ENCODE peak calls at places on chromosome 5, in five cellular contexts. K is upper lobe of left lung, Q is GM12878, R is HepG2, G is K562. H is an unnamed sample. For H3K4me1, the result is how much of the 10 kb centered on the place peaks cover.

GRCh38 chr5:149422429-149423286 is 43.6 kb upstream of the IL17B start:
- ATAC-seq in G (peak), R (peak), Q (peak), K (peak), H (peak)

GRCh38 chr5:21152611-21153010 is 1164.6 kb upstream of the CDH18 start:
- ATAC-seq in G (no peak), R (no peak), K (no peak), Q (no peak), H (peak)

GRCh38 chr5:142426129-142426641 is 101.4 kb upstream of the SPRY4 start:
- ATAC-seq in Q (no peak), K (no peak), G (peak), R (no peak), H (peak)

GRCh38 chr5:114387433-114387832 is 25.6 kb downstream of the KCNN2 start:
- ATAC-seq in Q (peak), K (no peak), R (no peak), G (no peak), H (no peak)

GRCh38 chr5:67033893-67034605 is 162.6 kb downstream of the CD180 start:
- ATAC-seq in R (no peak), G (peak), K (no peak), Q (no peak), H (no peak)

GRCh38 chr5:67012241-67012640 is 184.4 kb downstream of the CD180 start:
- ATAC-seq in R (no peak), Q (no peak), K (no peak), G (peak), H (no peak)

GRCh38 chr5:68225911-68226563 is 10.5 kb downstream of the PIK3R1 start:
- ATAC-seq in K (peak), G (peak), Q (no peak), R (no peak), H (peak)

GRCh38 chr5:14723648-14724231 is 59.2 kb downstream of the OTULIN start:
- ATAC-seq in G (no peak), R (no peak), Q (peak), K (no peak), H (no peak)

GRCh38 chr5:145685417-145685816 is 149.7 kb downstream of the PRELID2 start:
- ATAC-seq in R (no peak), Q (no peak), G (no peak), K (no peak), H (no peak)

GRCh38 chr5:2633992-2634391 is 117.5 kb downstream of the IRX2 start:
- ATAC-seq in K (no peak), G (no peak), R (no peak), Q (no peak), H (no peak)

GRCh38 chr5:138386290-138386689 is 33.8 kb downstream of the KDM3B start:
- ATAC-seq in R (no peak), Q (no peak), G (no peak), K (no peak), H (no peak)

GRCh38 chr5:156155638-156156037 is 171.3 kb upstream of the SGCD start:
- ATAC-seq in G (no peak), K (no peak), R (no peak), Q (no peak), H (no peak)

GRCh38 chr5:136016945-136017530 is 11.8 kb upstream of the TGFBI start:
- ATAC-seq in K (no peak), Q (no peak), G (no peak), R (no peak), H (no peak)

GRCh38 chr5:137260820-137261541 is 238.1 kb downstream of the SPOCK1 start:
- ATAC-seq in R (no peak), G (no peak), Q (no peak), K (peak), H (no peak)

GRCh38 chr5:119427052-119427451 is 25.2 kb upstream of the HSD17B4 start:
- ATAC-seq in Q (no peak), R (no peak), K (no peak), G (peak), H (no peak)

GRCh38 chr5:130976491-130976890 is 188.6 kb downstream of the HINT1 start:
- ATAC-seq in Q (no peak), G (no peak), R (no peak), K (no peak), H (no peak)

GRCh38 chr5:65027149-65027548 is 258.4 kb downstream of the CWC27 start:
- ATAC-seq in Q (peak), R (no peak), G (no peak), K (no peak), H (no peak)

GRCh38 chr5:93010626-93011025 is 570.4 kb downstream of the NR2F1-AS1 start:
- ATAC-seq in R (no peak), K (no peak), G (no peak), Q (no peak), H (no peak)

GRCh38 chr5:87094347-87094746 is 173.3 kb upstream of the RASA1 start:
- ATAC-seq in K (no peak), G (no peak), R (no peak), Q (peak), H (no peak)

GRCh38 chr5:168486136-168486879 is at the start of gene RARS1:
- ATAC-seq in G (peak), Q (peak), R (peak), K (peak), H (peak)

GRCh38 chr5:179530069-179530998 is 20.0 kb upstream of the RUFY1 start:
- ATAC-seq in G (peak), K (peak), R (peak), Q (peak), H (peak)

GRCh38 chr5:152107225-152107624 is 182.6 kb upstream of the GLRA1 start:
- ATAC-seq in R (no peak), G (no peak), K (no peak), Q (no peak), H (no peak)
- TF ChIP-seq POLR2AphosphoS5 in R (no peak), G (no peak), K (no peak), Q (no peak), H (no peak)

GRCh38 chr5:78594014-78594413 is 54.6 kb downstream of the LHFPL2 start:
- ATAC-seq in G (no peak), K (no peak), Q (no peak), R (no peak), H (no peak)
- H3K4me1 ChIP-seq in G (under half), K (under half), Q (under half), R (half or more), H (under half)

DNA sequence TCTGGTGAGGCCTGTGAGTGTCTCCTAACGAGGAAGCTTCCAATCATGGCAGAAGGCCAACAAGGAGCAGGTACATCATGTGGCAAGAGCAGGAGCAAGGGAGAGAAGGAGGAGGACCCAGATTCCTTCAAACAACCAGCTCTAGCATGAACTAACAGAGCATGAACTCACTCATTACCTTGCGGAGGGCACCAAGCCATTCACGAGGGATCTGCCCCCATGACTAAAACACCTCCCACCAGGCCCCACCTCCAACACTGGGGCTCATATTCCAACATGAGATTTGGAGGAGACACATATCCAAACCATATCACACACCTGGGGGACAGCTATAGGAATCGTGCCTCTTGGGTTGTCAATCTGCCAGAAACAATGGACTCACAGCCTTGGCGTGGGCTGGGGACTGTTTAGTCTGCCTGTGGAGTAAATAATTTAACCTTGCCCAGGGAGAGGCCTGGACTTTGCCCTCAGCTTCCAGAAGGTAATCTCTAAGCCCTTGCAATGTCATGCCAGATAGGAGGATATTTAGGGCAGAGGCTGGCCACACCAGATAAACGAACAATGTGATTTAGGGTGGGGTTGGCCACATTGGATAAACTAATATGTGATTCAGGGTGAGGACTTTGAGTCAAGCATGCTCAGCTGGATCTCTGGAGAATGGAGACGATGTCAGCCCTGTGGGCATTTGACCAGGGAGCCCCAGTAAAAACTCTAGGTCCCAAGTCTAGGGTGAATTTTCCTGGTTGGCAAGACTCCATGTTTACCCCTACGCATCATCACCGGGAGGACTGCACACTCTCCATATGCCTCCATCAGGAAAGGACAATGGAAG is 13.6 kb upstream of the VDAC1 start:
- ATAC-seq in G (peak), Q (no peak), K (no peak), R (peak), H (no peak)
- TF ChIP-seq EP300 in G (peak), Q (no peak), K (no peak), R (peak), H (no peak)

DNA sequence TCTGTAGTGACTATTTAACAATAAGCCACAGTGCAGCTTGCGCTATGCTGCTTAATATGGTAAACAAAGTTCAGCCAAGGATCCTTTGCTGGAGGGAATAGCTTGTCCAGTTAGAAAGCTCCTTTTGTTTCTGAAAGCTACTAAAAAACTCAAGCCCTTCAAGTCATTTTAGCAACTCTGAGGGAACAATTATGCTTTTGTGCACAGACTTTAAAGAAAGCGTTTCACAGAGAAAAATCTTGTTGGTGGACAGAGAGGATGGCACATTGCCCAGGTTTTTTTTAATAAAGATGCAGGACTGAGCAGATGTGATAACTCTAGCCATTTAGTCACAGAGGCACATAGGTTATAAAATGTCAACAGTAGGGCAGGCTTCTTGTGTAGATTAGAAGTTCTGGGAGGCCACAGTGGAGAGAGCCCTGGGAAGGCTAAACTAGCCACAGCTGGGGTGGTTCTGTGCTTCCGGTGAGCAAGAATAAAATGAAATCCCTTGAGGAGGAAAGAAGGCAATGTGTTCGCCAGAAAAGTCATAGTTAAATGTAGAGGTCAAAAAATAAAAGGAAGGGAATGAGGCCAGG is 63.4 kb downstream of the ALDH7A1 start:
- ATAC-seq in Q (no peak), G (peak), K (no peak), R (peak), H (no peak)
- TF ChIP-seq POLR2AphosphoS5 in Q (no peak), G (peak), K (no peak), R (no peak), H (no peak)

DNA sequence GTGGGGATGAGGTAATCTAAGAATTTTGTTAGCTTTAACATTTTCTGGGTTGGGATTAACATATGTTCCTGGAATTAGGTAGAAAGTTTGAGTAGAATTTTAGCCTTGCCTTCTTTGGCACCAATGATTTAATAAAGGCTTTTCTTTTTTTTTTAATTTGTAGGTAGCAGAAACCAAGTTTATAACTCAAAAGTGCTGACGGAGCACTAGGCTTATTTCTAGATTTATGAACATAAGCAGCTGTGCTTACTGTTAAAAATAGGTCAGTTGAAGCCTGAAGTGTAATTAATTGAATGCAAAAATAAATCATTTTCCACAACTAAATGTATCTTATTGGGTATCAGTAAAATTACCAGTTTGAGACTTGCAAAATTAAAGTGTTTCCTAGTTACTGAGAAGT is 62.4 kb downstream of the TAF11L14 start:
- ATAC-seq in K (no peak), G (no peak), R (no peak), Q (no peak), H (no peak)
- H3K4me1 ChIP-seq in K (under half), G (under half), R (under half), Q (under half), H (under half)

GRCh38 chr5:102668220-102668930 is 86.7 kb upstream of the PAM start:
- ATAC-seq in G (no peak), Q (no peak), R (no peak), K (no peak), H (no peak)
- TF ChIP-seq EP300 in G (no peak), Q (no peak), R (no peak), K (no peak), H (no peak)

GRCh38 chr5:160165137-160166068 is 46.2 kb upstream of the PWWP2A start:
- ATAC-seq in R (peak), Q (peak), K (peak), G (peak), H (peak)
- TF ChIP-seq POLR2AphosphoS5 in R (no peak), Q (no peak), K (peak), G (no peak), H (no peak)